ENCODE peak calls at places on chromosomes 16 and 17, in four cellular contexts. One of them, this sample, is unnamed.

GRCh38 chr17:58317421-58318064 is 11.1 kb downstream of the TSPOAP1 start:
- DNase-seq in adipocyte: peak
- DNase-seq in fibroblast of mammary gland: peak
- DNase-seq in OCI-LY7: peak
- DNase-seq in this sample: peak

GRCh38 chr16:84949776-84950436 is 61.4 kb downstream of the ZDHHC7 start:
- DNase-seq in adipocyte: no peak
- DNase-seq in fibroblast of mammary gland: no peak
- DNase-seq in OCI-LY7: no peak
- DNase-seq in this sample: no peak

GRCh38 chr17:40846515-40847155 is 20.4 kb downstream of the KRT12 start:
- DNase-seq in adipocyte: peak
- DNase-seq in fibroblast of mammary gland: peak
- DNase-seq in OCI-LY7: no peak
- DNase-seq in this sample: no peak

GRCh38 chr16:27538508-27538907 is 11.2 kb downstream of the GTF3C1 start:
- DNase-seq in adipocyte: no peak
- DNase-seq in fibroblast of mammary gland: no peak
- DNase-seq in OCI-LY7: no peak
- DNase-seq in this sample: no peak

GRCh38 chr16:1534021-1535020 is 855 bp downstream of the TMEM204 start:
- DNase-seq in adipocyte: peak
- DNase-seq in fibroblast of mammary gland: peak
- DNase-seq in OCI-LY7: no peak
- DNase-seq in this sample: peak

GRCh38 chr17:75697651-75698291 is 23.5 kb upstream of the ITGB4 start:
- DNase-seq in adipocyte: no peak
- DNase-seq in fibroblast of mammary gland: no peak
- DNase-seq in OCI-LY7: no peak
- DNase-seq in this sample: no peak

GRCh38 chr17:72735602-72736001 is 356.9 kb downstream of the SLC39A11 start:
- DNase-seq in adipocyte: no peak
- DNase-seq in fibroblast of mammary gland: no peak
- DNase-seq in OCI-LY7: no peak
- DNase-seq in this sample: no peak

GRCh38 chr17:34725008-34725407 is 145.6 kb downstream of the TMEM132E start:
- DNase-seq in adipocyte: no peak
- DNase-seq in fibroblast of mammary gland: no peak
- DNase-seq in OCI-LY7: no peak
- DNase-seq in this sample: no peak

GRCh38 chr16:76634847-76635697 is 357.9 kb downstream of the CNTNAP4 start:
- DNase-seq in adipocyte: no peak
- DNase-seq in fibroblast of mammary gland: no peak
- DNase-seq in OCI-LY7: no peak
- DNase-seq in this sample: no peak

GRCh38 chr16:50688083-50688482 is 5.3 kb upstream of the NOD2 start:
- DNase-seq in adipocyte: no peak
- DNase-seq in fibroblast of mammary gland: no peak
- DNase-seq in OCI-LY7: no peak
- DNase-seq in this sample: no peak

GRCh38 chr17:39175695-39176093 is 9.7 kb upstream of the ARL5C start:
- DNase-seq in adipocyte: no peak
- DNase-seq in fibroblast of mammary gland: peak
- DNase-seq in OCI-LY7: no peak
- DNase-seq in this sample: no peak

GRCh38 chr16:4288148-4288921 is 15.5 kb upstream of the TFAP4 start:
- DNase-seq in adipocyte: peak
- DNase-seq in fibroblast of mammary gland: peak
- DNase-seq in OCI-LY7: peak
- DNase-seq in this sample: peak

GRCh38 chr16:31094424-31095120 is at the start of gene VKORC1:
- DNase-seq in adipocyte: peak
- DNase-seq in fibroblast of mammary gland: peak
- DNase-seq in OCI-LY7: peak
- DNase-seq in this sample: peak

GRCh38 chr16:69243479-69243878 is 56.5 kb downstream of the SNTB2 start:
- DNase-seq in adipocyte: peak
- DNase-seq in fibroblast of mammary gland: peak
- DNase-seq in OCI-LY7: no peak
- DNase-seq in this sample: peak

GRCh38 chr17:81124377-81124776 is 40.9 kb upstream of the PVALEF start:
- DNase-seq in adipocyte: no peak
- DNase-seq in fibroblast of mammary gland: no peak
- DNase-seq in OCI-LY7: no peak
- DNase-seq in this sample: no peak

GRCh38 chr16:8986111-8986510 is 22.4 kb upstream of the USP7 start:
- DNase-seq in adipocyte: no peak
- DNase-seq in fibroblast of mammary gland: no peak
- DNase-seq in OCI-LY7: no peak
- DNase-seq in this sample: no peak

GRCh38 chr17:81429353-81429774 is 34.1 kb downstream of the BAHCC1 start:
- DNase-seq in adipocyte: peak
- DNase-seq in fibroblast of mammary gland: peak
- DNase-seq in OCI-LY7: no peak
- DNase-seq in this sample: peak

GRCh38 chr16:24381470-24382118 is 125.5 kb downstream of the CACNG3 start:
- DNase-seq in adipocyte: no peak
- DNase-seq in fibroblast of mammary gland: no peak
- DNase-seq in OCI-LY7: no peak
- DNase-seq in this sample: no peak

GRCh38 chr17:7894226-7894625 is 5.6 kb downstream of the CHD3 start:
- DNase-seq in adipocyte: no peak
- DNase-seq in fibroblast of mammary gland: no peak
- DNase-seq in OCI-LY7: no peak
- DNase-seq in this sample: no peak

GRCh38 chr17:17737938-17738894 is 57.0 kb downstream of the RAI1 start:
- DNase-seq in adipocyte: no peak
- DNase-seq in fibroblast of mammary gland: no peak
- DNase-seq in OCI-LY7: no peak
- DNase-seq in this sample: peak

GRCh38 chr17:14153374-14153773 is 83.3 kb downstream of the CDRT15 start:
- DNase-seq in adipocyte: no peak
- DNase-seq in fibroblast of mammary gland: no peak
- DNase-seq in OCI-LY7: no peak
- DNase-seq in this sample: no peak

GRCh38 chr17:69058165-69058564 is 2.6 kb downstream of the ABCA9 start:
- DNase-seq in adipocyte: no peak
- DNase-seq in fibroblast of mammary gland: peak
- DNase-seq in OCI-LY7: no peak
- DNase-seq in this sample: no peak

GRCh38 chr17:1041746-1042145 is 44.8 kb downstream of the TIMM22 start:
- DNase-seq in adipocyte: no peak
- DNase-seq in fibroblast of mammary gland: no peak
- DNase-seq in OCI-LY7: no peak
- DNase-seq in this sample: no peak

GRCh38 chr17:1038459-1039118 is 41.7 kb downstream of the TIMM22 start:
- DNase-seq in adipocyte: no peak
- DNase-seq in fibroblast of mammary gland: no peak
- DNase-seq in OCI-LY7: no peak
- DNase-seq in this sample: no peak

GRCh38 chr17:1039511-1040215 is 42.7 kb downstream of the TIMM22 start:
- DNase-seq in adipocyte: no peak
- DNase-seq in fibroblast of mammary gland: peak
- DNase-seq in OCI-LY7: no peak
- DNase-seq in this sample: no peak

GRCh38 chr17:1039119-1039507 is 42.2 kb downstream of the TIMM22 start:
- DNase-seq in adipocyte: no peak
- DNase-seq in fibroblast of mammary gland: no peak
- DNase-seq in OCI-LY7: no peak
- DNase-seq in this sample: no peak

DNA sequence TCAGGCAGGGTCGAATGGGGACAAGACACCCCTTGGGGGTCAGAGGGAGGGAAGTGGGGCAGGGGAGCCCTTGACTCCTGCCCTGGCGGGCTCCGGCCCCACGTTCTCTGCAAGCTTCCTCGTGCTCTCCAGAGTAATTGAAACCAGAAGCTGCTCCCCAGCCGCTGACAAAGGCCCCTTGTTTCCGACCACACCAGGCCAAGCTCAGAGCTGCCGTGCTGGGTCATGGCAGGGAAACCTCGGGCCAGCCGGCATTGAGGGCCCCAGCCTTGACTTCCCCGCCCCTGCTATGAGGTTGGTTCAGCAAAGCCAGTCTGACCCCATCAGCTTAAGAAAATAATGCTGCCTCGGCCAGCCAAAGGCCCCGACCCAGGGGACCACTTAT is 43.3 kb downstream of the TIMM22 start:
- DNase-seq in adipocyte: no peak
- DNase-seq in fibroblast of mammary gland: peak
- DNase-seq in OCI-LY7: no peak
- DNase-seq in this sample: no peak
- H3K4me3 ChIP-seq in adipocyte: no peak
- H3K4me3 ChIP-seq in fibroblast of mammary gland: no peak
- H3K4me3 ChIP-seq in OCI-LY7: no peak
- H3K4me3 ChIP-seq in this sample: no peak

DNA sequence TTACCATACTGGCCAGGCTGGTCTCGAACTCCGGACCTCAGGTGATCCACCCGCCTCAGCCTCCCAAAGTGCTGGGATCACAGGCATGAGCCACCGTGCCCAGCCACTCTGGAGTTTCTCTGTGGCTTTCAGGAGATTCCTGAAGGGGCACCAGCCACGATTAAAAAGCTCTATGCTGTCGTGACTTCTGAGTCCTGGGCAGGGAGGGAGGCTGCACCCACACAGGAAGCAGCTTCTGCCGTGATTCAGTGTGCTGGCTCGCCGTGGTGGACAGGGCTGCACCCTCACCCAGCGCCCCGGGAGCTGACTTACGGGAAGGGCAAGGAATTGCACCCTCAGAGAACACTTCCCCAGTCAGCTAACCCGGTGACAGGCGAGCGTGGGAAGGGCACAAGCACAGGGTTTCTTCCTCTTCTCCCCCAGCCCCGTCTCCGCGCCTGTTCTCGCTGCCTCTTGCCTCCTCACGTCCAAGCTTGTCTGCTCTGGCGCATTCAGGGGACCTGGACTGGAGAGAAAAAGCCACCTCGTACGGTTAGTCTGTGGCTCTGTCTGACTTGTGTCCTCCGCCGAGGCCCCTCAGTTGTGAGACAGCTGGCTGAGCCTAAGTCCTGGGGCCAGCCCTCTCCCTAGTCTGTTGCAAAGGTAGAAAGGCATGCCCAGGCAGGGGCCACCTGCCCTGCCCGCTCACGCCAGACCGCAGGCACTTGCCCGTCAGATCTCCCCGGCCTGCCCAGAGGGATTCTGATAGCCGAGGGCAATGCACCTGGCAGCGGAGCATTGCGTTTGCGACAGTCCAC is 145.0 kb downstream of the SEC14L1 start:
- DNase-seq in adipocyte: peak
- DNase-seq in fibroblast of mammary gland: peak
- DNase-seq in OCI-LY7: no peak
- DNase-seq in this sample: peak
- H3K4me3 ChIP-seq in adipocyte: peak
- H3K4me3 ChIP-seq in fibroblast of mammary gland: no peak
- H3K4me3 ChIP-seq in OCI-LY7: no peak
- H3K4me3 ChIP-seq in this sample: no peak

DNA sequence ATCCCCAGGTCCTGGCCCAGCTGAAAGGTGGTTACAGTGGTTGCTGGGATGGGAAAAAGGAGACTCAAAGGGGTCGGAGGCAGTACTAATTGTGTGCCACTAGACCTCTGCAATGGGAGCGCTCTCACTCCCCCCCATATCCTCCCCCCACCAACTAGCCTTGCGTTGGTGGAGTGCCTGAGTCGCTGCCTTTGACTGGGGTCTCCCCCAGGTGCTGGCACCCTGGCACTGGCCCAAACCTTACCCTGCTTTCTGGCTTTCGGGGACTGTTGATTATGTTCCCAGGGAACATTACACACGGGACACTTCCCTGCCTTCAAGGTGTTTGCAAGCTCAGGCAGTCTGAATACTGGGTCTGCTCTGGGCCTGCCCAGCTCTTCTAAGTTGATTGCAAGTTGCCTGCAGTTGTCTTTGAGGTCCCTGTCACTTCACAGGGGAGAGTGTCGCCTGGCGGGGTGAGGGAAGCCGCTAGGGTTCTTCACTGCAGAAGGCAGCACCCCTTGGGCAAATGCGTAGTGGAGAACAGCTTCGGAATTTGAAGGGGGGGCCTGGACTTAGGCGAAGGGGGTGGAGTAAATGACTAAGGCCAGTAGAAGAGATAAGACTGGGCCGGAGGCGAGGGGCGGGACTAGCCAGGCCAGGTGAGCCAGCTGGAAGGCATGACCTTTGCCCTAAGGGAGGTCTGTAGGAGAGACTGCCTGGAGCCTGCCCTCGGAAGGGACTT is 98.0 kb downstream of the RAB11FIP4 start:
- DNase-seq in adipocyte: no peak
- DNase-seq in fibroblast of mammary gland: no peak
- DNase-seq in OCI-LY7: no peak
- DNase-seq in this sample: no peak
- H3K4me3 ChIP-seq in adipocyte: no peak
- H3K4me3 ChIP-seq in fibroblast of mammary gland: no peak
- H3K4me3 ChIP-seq in OCI-LY7: peak
- H3K4me3 ChIP-seq in this sample: no peak

GRCh38 chr17:77323413-77324171 is 182.8 kb downstream of the SEC14L1 start:
- DNase-seq in adipocyte: peak
- DNase-seq in fibroblast of mammary gland: peak
- DNase-seq in OCI-LY7: peak
- DNase-seq in this sample: peak
- H3K4me3 ChIP-seq in adipocyte: peak
- H3K4me3 ChIP-seq in fibroblast of mammary gland: peak
- H3K4me3 ChIP-seq in OCI-LY7: peak
- H3K4me3 ChIP-seq in this sample: peak